ENCODE peak calls at places on chromosomes 12 and 14, in seven cellular contexts. L, T, G, Y, W, X and O are unnamed samples.
A peak's percentile ranks its signal among the peaks of the same experiment; 100 is the strongest.

GRCh38 chr12:93577222-93577621 is 4.7 kb downstream of the SOCS2 start:
- DNase-seq in X (no peak), Y (no peak), T (no peak), G (no peak), W (no peak), L (no peak), O (no peak)

GRCh38 chr12:107091381-107091780 is 2.0 kb downstream of the CRY1 start:
- DNase-seq in G (no peak), Y (no peak), W (peak; percentile 35), T (no peak), X (peak; percentile 75), L (no peak), O (peak; percentile 90)

GRCh38 chr12:115752151-115752550 is 525.3 kb downstream of the MED13L start:
- DNase-seq in W (no peak), T (no peak), Y (no peak), L (no peak), G (no peak), X (peak; percentile 33), O (peak; percentile 60)

GRCh38 chr12:28787151-28787550 is 361.9 kb upstream of the FAR2 start:
- DNase-seq in Y (no peak), X (no peak), T (no peak), L (peak; percentile 7), G (no peak), W (no peak), O (no peak)

GRCh38 chr14:94395900-94396574 is 7.6 kb upstream of the SERPINA1 start:
- DNase-seq in W (no peak), G (no peak), T (no peak), L (no peak), X (no peak), Y (no peak), O (no peak)

GRCh38 chr12:132066345-132066685 is 77.8 kb downstream of the DDX51 start:
- DNase-seq in W (no peak), X (no peak), G (peak; percentile 88), L (no peak), Y (no peak), T (no peak), O (no peak)

GRCh38 chr14:71726639-71727085 is 205.6 kb upstream of the RGS6 start:
- DNase-seq in G (no peak), X (no peak), W (peak; percentile 22), Y (no peak), T (no peak), L (no peak), O (no peak)

GRCh38 chr12:19105468-19105867 is 24.1 kb upstream of the PLEKHA5 start:
- DNase-seq in G (no peak), T (no peak), W (no peak), X (no peak), L (no peak), Y (no peak), O (no peak)

GRCh38 chr12:120757949-120758348 is 32.3 kb downstream of the ACADS start:
- DNase-seq in Y (no peak), W (no peak), G (no peak), T (no peak), L (no peak), X (no peak), O (no peak)

GRCh38 chr14:60008042-60008441 is 83.7 kb upstream of the PCNX4 start:
- DNase-seq in G (no peak), L (no peak), W (no peak), X (peak; percentile 21), Y (no peak), T (no peak), O (peak; percentile 5)

GRCh38 chr14:32622742-32623141 is 293.6 kb downstream of the AKAP6 start:
- DNase-seq in G (no peak), L (no peak), W (no peak), X (no peak), T (no peak), Y (no peak), O (no peak)

GRCh38 chr14:56989359-56989758 is 179.1 kb upstream of the OTX2 start:
- DNase-seq in T (no peak), G (no peak), X (no peak), Y (no peak), W (no peak), L (no peak), O (no peak)

GRCh38 chr12:70351076-70351475 is 15.0 kb upstream of the KCNMB4 start:
- DNase-seq in X (no peak), L (no peak), G (no peak), W (no peak), Y (no peak), T (no peak), O (no peak)

GRCh38 chr14:68730811-68731425 is 61.9 kb downstream of the ZFP36L1 start:
- DNase-seq in L (peak; percentile 30), W (no peak), X (no peak), Y (peak; percentile 28), T (no peak), G (no peak), O (no peak)